ENCODE peak calls at places on chromosomes 16 and 17, in eight cellular contexts. S is RWPE1; Y is iris pigment epithelial cell; O is NCI-H1105; G is NCI-H1436; D is retinal pigment epithelial cell; Z is B cell; C is activated CD4-positive, alpha-beta T cell treated with anti-CD3 and anti-CD28 coated beads, Interleukin-2, amount 50 U/mL, for 1 hour. H is an unnamed sample.

GRCh38 chr17:76092526-76093413 is 10.8 kb downstream of the EXOC7 start:
- DNase-seq in S (no peak), O (no peak), D (no peak), Y (no peak), G (no peak), C (no peak), Z (no peak), H (no peak)

GRCh38 chr17:80614320-80614719 is 69.7 kb downstream of the RPTOR start:
- DNase-seq in G (no peak), D (no peak), Z (no peak), C (no peak), S (no peak), O (no peak), Y (no peak), H (no peak)

GRCh38 chr17:78129385-78130079 is 977 bp upstream of the TMC6 start:
- DNase-seq in O (no peak), Y (no peak), D (no peak), C (peak), G (no peak), Z (peak), S (no peak), H (peak)

GRCh38 chr17:63760771-63761539 is 12.4 kb downstream of the CCDC47 start:
- DNase-seq in D (no peak), Y (peak), C (no peak), S (no peak), Z (no peak), G (no peak), O (no peak), H (no peak)

GRCh38 chr16:66830422-66831404 is at the start of gene NAE1:
- DNase-seq in S (peak), D (peak), G (peak), Y (peak), Z (peak), O (peak), C (peak), H (peak)

GRCh38 chr17:77905766-77906165 is 52.7 kb upstream of the TNRC6C start:
- DNase-seq in O (no peak), S (no peak), G (no peak), C (no peak), Z (no peak), D (no peak), Y (no peak), H (no peak)

GRCh38 chr17:79800325-79801155 is 3.7 kb upstream of the CBX8 start:
- DNase-seq in O (no peak), S (no peak), Y (peak), Z (no peak), C (no peak), D (no peak), G (peak), H (no peak)

GRCh38 chr16:64826374-64826773 is 295.5 kb downstream of the CDH11 start:
- DNase-seq in Y (peak), Z (no peak), G (no peak), D (no peak), C (no peak), O (no peak), S (no peak), H (no peak)

GRCh38 chr17:33647976-33648375 is 354.9 kb upstream of the ASIC2 start:
- DNase-seq in Y (peak), G (no peak), D (no peak), C (no peak), O (no peak), S (peak), Z (no peak), H (no peak)

GRCh38 chr17:15397605-15398004 is 56.2 kb upstream of the TEKT3 start:
- DNase-seq in G (no peak), O (no peak), Y (no peak), D (no peak), Z (no peak), C (no peak), S (no peak), H (no peak)

GRCh38 chr17:74770498-74771318 is 5.4 kb downstream of the NAT9 start:
- DNase-seq in S (peak), C (peak), Y (no peak), Z (peak), G (peak), O (no peak), D (no peak), H (peak)

GRCh38 chr16:2156025-2156848 is 655 bp downstream of the TRAF7 start:
- DNase-seq in Y (peak), G (no peak), Z (peak), D (no peak), O (no peak), S (no peak), C (no peak), H (no peak)

GRCh38 chr16:74052006-74052405 is 244.6 kb upstream of the PSMD7 start:
- DNase-seq in G (no peak), C (no peak), D (no peak), Y (peak), S (no peak), O (no peak), Z (no peak), H (no peak)

GRCh38 chr17:82388223-82388921 is 16.8 kb downstream of the UTS2R start:
- DNase-seq in Z (no peak), Y (no peak), O (no peak), G (no peak), S (no peak), D (no peak), C (no peak), H (no peak)

GRCh38 chr17:52201764-52202571 is 43.5 kb upstream of the CA10 start:
- DNase-seq in O (no peak), D (no peak), C (no peak), Z (no peak), S (no peak), G (no peak), Y (no peak), H (no peak)

GRCh38 chr16:84898447-84898846 is 78.7 kb downstream of the CRISPLD2 start:
- DNase-seq in C (no peak), G (no peak), S (peak), O (no peak), Z (no peak), Y (peak), D (no peak), H (no peak)

GRCh38 chr16:2148714-2149629 is 547 bp downstream of the RAB26 start:
- DNase-seq in O (no peak), D (no peak), G (no peak), S (no peak), C (no peak), Y (no peak), Z (peak), H (no peak)

GRCh38 chr17:66403846-66404597 is 101.6 kb downstream of the PRKCA start:
- DNase-seq in D (no peak), O (no peak), C (no peak), Y (no peak), G (no peak), Z (no peak), S (no peak), H (no peak)